ENCODE peak calls at places on chromosomes 12 and 14, in eight cellular contexts. C is GM23338, X is SK-N-SH, R is neural progenitor cell, G is PC-3, J is OCI-LY7, S is hepatocyte, B is GM23248. M is an unnamed sample.

GRCh38 chr14:68782091-68782981 is 10.5 kb downstream of the ZFP36L1 start:
- DNase-seq in J (no peak), S (peak; percentile 4), X (no peak), G (no peak), B (no peak), C (no peak), R (no peak), M (no peak)

GRCh38 chr12:107417004-107417403 is 268.6 kb upstream of the PWP1 start:
- DNase-seq in X (no peak), G (no peak), J (no peak), C (no peak), R (no peak), B (no peak), S (no peak), M (no peak)

GRCh38 chr12:111777345-111778045 is 10.8 kb downstream of the ALDH2 start:
- DNase-seq in S (peak; percentile 62), X (no peak), C (no peak), J (no peak), R (no peak), B (no peak), G (no peak), M (no peak)

GRCh38 chr12:112061127-112061526 is 47.5 kb downstream of the NAA25 start:
- DNase-seq in B (no peak), C (no peak), G (no peak), J (no peak), X (no peak), S (peak; percentile 5), R (no peak), M (no peak)

GRCh38 chr12:91921555-91921954 is 224.1 kb downstream of the BTG1 start:
- DNase-seq in J (no peak), R (no peak), C (no peak), G (no peak), B (no peak), X (no peak), S (no peak), M (no peak)

GRCh38 chr12:116718578-116719454 is 19.1 kb downstream of the SPRING1 start:
- DNase-seq in G (peak; percentile 60), R (no peak), C (no peak), X (no peak), B (peak; percentile 59), S (no peak), J (no peak), M (no peak)

GRCh38 chr12:107818984-107819383 is 44.5 kb downstream of the ASCL4 start:
- DNase-seq in R (peak; percentile 6), C (no peak), G (peak; percentile 37), J (no peak), S (peak; percentile 39), X (no peak), B (peak; percentile 89), M (no peak)

GRCh38 chr12:40446385-40446784 is 221.6 kb downstream of the LRRK2 start:
- DNase-seq in C (peak; percentile 52), J (peak; percentile 47), R (peak; percentile 37), G (peak; percentile 42), X (peak; percentile 24), B (peak; percentile 15), S (peak; percentile 31), M (peak; percentile 3)

GRCh38 chr12:42094277-42094676 is 50.4 kb downstream of the GXYLT1 start:
- DNase-seq in J (no peak), G (peak; percentile 39), R (no peak), X (no peak), S (peak; percentile 23), B (peak; percentile 72), C (no peak), M (peak; percentile 33)

GRCh38 chr12:69548687-69549086 is 36.6 kb upstream of the CCT2 start:
- DNase-seq in S (no peak), R (no peak), G (no peak), B (no peak), J (no peak), C (no peak), X (no peak), M (no peak)

GRCh38 chr12:122096591-122097149 is 18.1 kb downstream of the MLXIP start:
- DNase-seq in R (no peak), X (no peak), G (no peak), C (no peak), B (peak; percentile 76), J (no peak), S (no peak), M (no peak)

GRCh38 chr14:102043251-102044025 is 43.4 kb downstream of the HSP90AA1 start:
- DNase-seq in B (peak; percentile 90), S (no peak), X (no peak), R (no peak), G (peak; percentile 31), C (no peak), J (no peak), M (no peak)

GRCh38 chr14:102044566-102044965 is 42.3 kb downstream of the HSP90AA1 start:
- DNase-seq in B (no peak), G (no peak), J (no peak), C (no peak), X (no peak), R (no peak), S (no peak), M (no peak)

GRCh38 chr14:102049258-102050025 is 37.4 kb downstream of the HSP90AA1 start:
- DNase-seq in G (no peak), R (no peak), S (no peak), J (no peak), B (no peak), C (no peak), X (no peak), M (no peak)

GRCh38 chr14:102047808-102048540 is 38.9 kb downstream of the HSP90AA1 start:
- DNase-seq in C (no peak), B (no peak), R (no peak), S (no peak), G (no peak), J (no peak), X (no peak), M (no peak)

GRCh38 chr14:102046337-102047278 is 40.2 kb downstream of the HSP90AA1 start:
- DNase-seq in J (peak; percentile 45), X (peak; percentile 85), G (peak; percentile 71), C (peak; percentile 93), R (peak; percentile 96), S (peak; percentile 90), B (peak; percentile 51), M (peak; percentile 82)
- TF ChIP-seq EZH2phosphoT487 in J (no peak), X (no peak), G (no peak), C (no peak), R (no peak), S (no peak), B (no peak), M (no peak)

DNA sequence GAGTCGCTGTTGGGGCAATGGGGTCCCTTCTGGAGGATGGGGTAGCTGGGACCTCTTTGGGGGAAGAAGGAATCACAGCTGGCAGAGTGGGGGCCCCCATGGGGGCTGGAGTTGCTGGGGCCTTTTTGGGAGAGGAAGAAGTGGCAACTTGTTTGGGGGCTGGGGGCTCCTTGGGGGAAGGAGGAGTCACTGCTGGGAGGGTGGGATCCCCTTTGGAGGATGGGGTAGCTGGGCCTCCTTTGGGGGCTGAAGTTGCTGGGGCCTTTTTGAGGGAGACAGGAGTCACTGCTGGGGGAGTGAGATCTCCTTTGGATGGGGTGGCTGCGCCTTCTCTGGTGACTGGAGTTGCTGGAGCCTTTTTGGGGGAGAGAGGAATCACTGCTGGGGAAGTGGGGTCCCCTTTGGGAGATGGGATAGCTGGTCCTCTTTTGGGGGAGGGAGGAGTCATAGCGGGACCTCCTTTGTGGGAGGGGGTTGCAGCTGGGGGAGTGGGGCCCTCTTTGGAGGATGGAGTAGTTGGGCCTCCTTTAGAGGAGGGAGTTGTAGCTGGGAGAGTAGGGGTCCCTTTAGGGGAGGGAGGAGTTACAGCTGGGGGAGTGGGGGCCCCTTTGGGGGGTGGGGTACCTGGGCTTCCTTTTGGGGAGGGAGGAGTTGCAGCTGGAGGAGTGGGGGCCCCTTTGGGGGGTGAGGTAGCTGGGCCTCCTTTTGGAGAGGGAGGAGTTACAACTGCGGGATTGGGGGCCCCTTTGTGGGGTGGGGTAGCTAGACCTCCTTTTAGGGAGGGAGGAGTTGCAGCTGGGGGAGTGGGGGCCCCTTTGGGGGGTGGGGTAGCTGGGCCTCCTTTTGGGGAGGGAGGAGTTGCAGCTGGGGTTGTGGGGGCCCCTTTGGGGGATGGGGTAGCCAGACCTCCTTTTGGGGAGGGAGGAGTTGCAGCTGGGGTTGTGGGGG is 7.9 kb downstream of the NACA start:
- DNase-seq in X (no peak), S (no peak), B (no peak), R (no peak), C (no peak), G (no peak), J (no peak), M (no peak)
- H3K36me3 ChIP-seq in X (peaks cover 54% of the 10 kb centered on the region), S (no peaks in the 10 kb centered on the region), B (peaks cover 39% of the 10 kb centered on the region), R (peaks cover 22% of the 10 kb centered on the region), C (peaks cover 66% of the 10 kb centered on the region), G (peaks cover 76% of the 10 kb centered on the region), J (peaks cover 97% of the 10 kb centered on the region), M (peaks cover 60% of the 10 kb centered on the region)

GRCh38 chr14:64488590-64489099 is 15.0 kb downstream of the ZBTB25 start:
- DNase-seq in B (no peak), C (no peak), X (no peak), J (no peak), R (no peak), S (no peak), G (no peak), M (no peak)

GRCh38 chr14:64496764-64497163 is 6.9 kb downstream of the ZBTB25 start:
- DNase-seq in X (no peak), B (no peak), R (no peak), S (no peak), J (no peak), C (no peak), G (no peak), M (no peak)

GRCh38 chr14:64495252-64495651 is 8.4 kb downstream of the ZBTB25 start:
- DNase-seq in R (no peak), X (no peak), J (no peak), B (no peak), C (no peak), S (no peak), G (no peak), M (no peak)

GRCh38 chr14:64493455-64493854 is 10.2 kb downstream of the ZBTB25 start:
- DNase-seq in X (no peak), G (no peak), J (no peak), S (no peak), B (no peak), R (no peak), C (no peak), M (no peak)

DNA sequence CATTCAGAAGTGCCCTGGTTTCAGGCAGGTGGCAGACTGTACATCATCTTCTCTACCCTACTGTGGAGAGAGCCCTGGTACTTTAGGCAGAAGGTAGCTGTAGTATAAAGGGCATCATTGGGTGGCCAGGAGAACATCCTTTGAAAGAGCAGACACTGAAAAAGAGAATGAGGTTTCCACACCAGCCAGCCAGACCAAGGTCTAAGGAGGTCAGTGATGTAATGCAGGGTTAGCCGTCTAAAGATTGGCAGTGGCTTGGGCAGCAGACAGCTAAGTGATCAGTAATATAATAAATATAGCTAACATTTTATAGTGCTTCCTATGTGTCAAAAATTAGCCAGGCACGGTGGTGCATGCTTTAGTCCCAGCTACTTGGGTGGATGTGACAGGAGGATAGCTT is 12.0 kb downstream of the ZBTB25 start:
- DNase-seq in G (no peak), C (no peak), J (no peak), R (no peak), S (no peak), X (no peak), B (no peak), M (no peak)
- TF ChIP-seq EZH2phosphoT487 in G (no peak), C (no peak), J (no peak), R (no peak), S (no peak), X (no peak), B (no peak), M (no peak)

DNA sequence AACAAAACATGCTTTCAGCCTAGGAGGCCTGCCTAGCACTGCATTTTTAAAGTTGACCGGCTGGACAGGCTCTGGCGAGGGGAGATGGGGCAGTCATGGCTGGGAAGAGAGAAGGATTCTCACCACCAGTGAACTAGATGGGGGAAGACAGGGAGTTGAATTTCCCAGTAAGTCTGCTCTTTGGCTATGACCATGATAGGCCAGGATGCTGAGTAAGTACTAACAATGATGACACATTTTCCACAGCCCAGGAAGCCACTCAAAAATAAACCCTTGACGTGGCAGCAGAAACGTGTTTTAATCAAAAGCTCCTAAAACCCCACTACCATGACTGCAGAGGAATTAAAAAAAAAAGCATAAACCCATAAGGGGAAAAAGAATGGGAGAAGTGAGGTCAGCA is 19.0 kb downstream of the KCTD10 start:
- DNase-seq in J (no peak), R (no peak), X (no peak), B (peak; percentile 90), S (no peak), G (peak; percentile 34), C (no peak), M (no peak)
- H3K36me3 ChIP-seq in J (peaks cover 68% of the 10 kb centered on the region), R (no peaks in the 10 kb centered on the region), X (peaks cover 43% of the 10 kb centered on the region), B (peaks cover 57% of the 10 kb centered on the region), S (no peaks in the 10 kb centered on the region), G (peaks cover 57% of the 10 kb centered on the region), C (peaks cover 31% of the 10 kb centered on the region), M (peaks cover 44% of the 10 kb centered on the region)

M was measured in HCT116.